ENCODE peak calls at places on chromosomes 6 and 20, in nine cellular contexts. One of them, this sample, is unnamed.

GRCh38 chr6:33091957-33092356 is 16.2 kb downstream of the HLA-DPB1 start:
- DNase-seq in breast epithelium: no peak
- DNase-seq in A549: no peak
- DNase-seq in A172: no peak
- DNase-seq in neural crest cell: no peak
- DNase-seq in Calu3: peak
- DNase-seq in amniotic stem cell: no peak
- DNase-seq in NCI-H774: no peak
- DNase-seq in CD4-positive, CD25-positive, alpha-beta regulatory T cell: peak
- DNase-seq in this sample: peak

GRCh38 chr6:156980515-156980914 is 203.3 kb downstream of the ARID1B start:
- DNase-seq in breast epithelium: no peak
- DNase-seq in A549: no peak
- DNase-seq in A172: no peak
- DNase-seq in neural crest cell: peak
- DNase-seq in Calu3: no peak
- DNase-seq in amniotic stem cell: no peak
- DNase-seq in NCI-H774: no peak
- DNase-seq in CD4-positive, CD25-positive, alpha-beta regulatory T cell: no peak
- DNase-seq in this sample: no peak

GRCh38 chr6:112936476-112936875 is 589.3 kb downstream of the RFPL4B start:
- DNase-seq in breast epithelium: no peak
- DNase-seq in A549: no peak
- DNase-seq in A172: peak
- DNase-seq in neural crest cell: no peak
- DNase-seq in Calu3: no peak
- DNase-seq in amniotic stem cell: no peak
- DNase-seq in NCI-H774: no peak
- DNase-seq in CD4-positive, CD25-positive, alpha-beta regulatory T cell: no peak
- DNase-seq in this sample: no peak

GRCh38 chr6:129491436-129491835 is 218.5 kb downstream of the ARHGAP18 start:
- DNase-seq in breast epithelium: no peak
- DNase-seq in A549: peak
- DNase-seq in A172: peak
- DNase-seq in neural crest cell: no peak
- DNase-seq in Calu3: no peak
- DNase-seq in amniotic stem cell: no peak
- DNase-seq in NCI-H774: no peak
- DNase-seq in CD4-positive, CD25-positive, alpha-beta regulatory T cell: no peak
- DNase-seq in this sample: no peak

GRCh38 chr6:41155132-41155805 is 1.1 kb upstream of the TREML1 start:
- DNase-seq in breast epithelium: no peak
- DNase-seq in A549: no peak
- DNase-seq in A172: no peak
- DNase-seq in neural crest cell: no peak
- DNase-seq in Calu3: no peak
- DNase-seq in amniotic stem cell: no peak
- DNase-seq in NCI-H774: no peak
- DNase-seq in CD4-positive, CD25-positive, alpha-beta regulatory T cell: no peak
- DNase-seq in this sample: peak

GRCh38 chr6:116364361-116364760 is 6.4 kb upstream of the DSE start:
- DNase-seq in breast epithelium: no peak
- DNase-seq in A549: no peak
- DNase-seq in A172: no peak
- DNase-seq in neural crest cell: no peak
- DNase-seq in Calu3: no peak
- DNase-seq in amniotic stem cell: no peak
- DNase-seq in NCI-H774: no peak
- DNase-seq in CD4-positive, CD25-positive, alpha-beta regulatory T cell: no peak
- DNase-seq in this sample: no peak

GRCh38 chr20:49637238-49637637 is 69.3 kb upstream of the PTGIS start:
- DNase-seq in breast epithelium: no peak
- DNase-seq in A549: no peak
- DNase-seq in A172: no peak
- DNase-seq in neural crest cell: no peak
- DNase-seq in Calu3: no peak
- DNase-seq in amniotic stem cell: no peak
- DNase-seq in NCI-H774: no peak
- DNase-seq in CD4-positive, CD25-positive, alpha-beta regulatory T cell: no peak
- DNase-seq in this sample: no peak

GRCh38 chr6:152952866-152953509 is 29.9 kb downstream of the FBXO5 start:
- DNase-seq in breast epithelium: no peak
- DNase-seq in A549: peak
- DNase-seq in A172: peak
- DNase-seq in neural crest cell: no peak
- DNase-seq in Calu3: no peak
- DNase-seq in amniotic stem cell: no peak
- DNase-seq in NCI-H774: no peak
- DNase-seq in CD4-positive, CD25-positive, alpha-beta regulatory T cell: no peak
- DNase-seq in this sample: no peak

GRCh38 chr6:105839266-105839665 is 246.9 kb upstream of the PRDM1 start:
- DNase-seq in breast epithelium: no peak
- DNase-seq in A549: no peak
- DNase-seq in A172: no peak
- DNase-seq in neural crest cell: no peak
- DNase-seq in Calu3: no peak
- DNase-seq in amniotic stem cell: no peak
- DNase-seq in NCI-H774: no peak
- DNase-seq in CD4-positive, CD25-positive, alpha-beta regulatory T cell: no peak
- DNase-seq in this sample: no peak

GRCh38 chr6:163965426-163966348 is 551.2 kb downstream of the QKI start:
- DNase-seq in breast epithelium: no peak
- DNase-seq in A549: no peak
- DNase-seq in A172: peak
- DNase-seq in neural crest cell: no peak
- DNase-seq in Calu3: no peak
- DNase-seq in amniotic stem cell: no peak
- DNase-seq in NCI-H774: no peak
- DNase-seq in CD4-positive, CD25-positive, alpha-beta regulatory T cell: no peak
- DNase-seq in this sample: no peak

GRCh38 chr6:169723991-169724553 is at the start of gene PHF10:
- DNase-seq in breast epithelium: no peak
- DNase-seq in A549: no peak
- DNase-seq in A172: no peak
- DNase-seq in neural crest cell: peak
- DNase-seq in Calu3: peak
- DNase-seq in amniotic stem cell: no peak
- DNase-seq in NCI-H774: peak
- DNase-seq in CD4-positive, CD25-positive, alpha-beta regulatory T cell: peak
- DNase-seq in this sample: peak

GRCh38 chr20:53298900-53299299 is 294.7 kb downstream of the ZNF217 start:
- DNase-seq in breast epithelium: no peak
- DNase-seq in A549: no peak
- DNase-seq in A172: no peak
- DNase-seq in neural crest cell: no peak
- DNase-seq in Calu3: no peak
- DNase-seq in amniotic stem cell: no peak
- DNase-seq in NCI-H774: no peak
- DNase-seq in CD4-positive, CD25-positive, alpha-beta regulatory T cell: no peak
- DNase-seq in this sample: no peak

GRCh38 chr20:62653951-62654685 is 11.8 kb downstream of the SLCO4A1 start:
- DNase-seq in breast epithelium: no peak
- DNase-seq in A549: no peak
- DNase-seq in A172: no peak
- DNase-seq in neural crest cell: no peak
- DNase-seq in Calu3: no peak
- DNase-seq in amniotic stem cell: no peak
- DNase-seq in NCI-H774: no peak
- DNase-seq in CD4-positive, CD25-positive, alpha-beta regulatory T cell: no peak
- DNase-seq in this sample: no peak

GRCh38 chr20:38146628-38147027 is 18.4 kb downstream of the TGM2 start:
- DNase-seq in breast epithelium: no peak
- DNase-seq in A549: no peak
- DNase-seq in A172: no peak
- DNase-seq in neural crest cell: no peak
- DNase-seq in Calu3: no peak
- DNase-seq in amniotic stem cell: no peak
- DNase-seq in NCI-H774: no peak
- DNase-seq in CD4-positive, CD25-positive, alpha-beta regulatory T cell: no peak
- DNase-seq in this sample: no peak

GRCh38 chr20:51366155-51366886 is 176.2 kb downstream of the NFATC2 start:
- DNase-seq in breast epithelium: no peak
- DNase-seq in A549: peak
- DNase-seq in A172: peak
- DNase-seq in neural crest cell: no peak
- DNase-seq in Calu3: peak
- DNase-seq in amniotic stem cell: peak
- DNase-seq in NCI-H774: no peak
- DNase-seq in CD4-positive, CD25-positive, alpha-beta regulatory T cell: no peak
- DNase-seq in this sample: no peak

GRCh38 chr20:39181490-39181889 is 219.3 kb downstream of the DHX35 start:
- DNase-seq in breast epithelium: no peak
- DNase-seq in A549: no peak
- DNase-seq in A172: no peak
- DNase-seq in neural crest cell: no peak
- DNase-seq in Calu3: no peak
- DNase-seq in amniotic stem cell: no peak
- DNase-seq in NCI-H774: no peak
- DNase-seq in CD4-positive, CD25-positive, alpha-beta regulatory T cell: no peak
- DNase-seq in this sample: no peak

GRCh38 chr6:235763-236360 is 56.4 kb upstream of the DUSP22 start:
- DNase-seq in breast epithelium: no peak
- DNase-seq in A549: no peak
- DNase-seq in A172: peak
- DNase-seq in neural crest cell: no peak
- DNase-seq in Calu3: no peak
- DNase-seq in amniotic stem cell: no peak
- DNase-seq in NCI-H774: no peak
- DNase-seq in CD4-positive, CD25-positive, alpha-beta regulatory T cell: no peak
- DNase-seq in this sample: no peak

GRCh38 chr6:30112402-30113376 is at the start of gene TRIM31:
- DNase-seq in breast epithelium: no peak
- DNase-seq in A549: no peak
- DNase-seq in A172: no peak
- DNase-seq in neural crest cell: no peak
- DNase-seq in Calu3: peak
- DNase-seq in amniotic stem cell: no peak
- DNase-seq in NCI-H774: no peak
- DNase-seq in CD4-positive, CD25-positive, alpha-beta regulatory T cell: no peak
- DNase-seq in this sample: no peak

GRCh38 chr6:12602951-12603710 is 113.4 kb upstream of the PHACTR1 start:
- DNase-seq in breast epithelium: no peak
- DNase-seq in A549: peak
- DNase-seq in A172: peak
- DNase-seq in neural crest cell: no peak
- DNase-seq in Calu3: peak
- DNase-seq in amniotic stem cell: peak
- DNase-seq in NCI-H774: no peak
- DNase-seq in CD4-positive, CD25-positive, alpha-beta regulatory T cell: no peak
- DNase-seq in this sample: peak

GRCh38 chr6:39769012-39769411 is 23.2 kb upstream of the DAAM2 start:
- DNase-seq in breast epithelium: no peak
- DNase-seq in A549: no peak
- DNase-seq in A172: no peak
- DNase-seq in neural crest cell: no peak
- DNase-seq in Calu3: no peak
- DNase-seq in amniotic stem cell: no peak
- DNase-seq in NCI-H774: no peak
- DNase-seq in CD4-positive, CD25-positive, alpha-beta regulatory T cell: no peak
- DNase-seq in this sample: no peak

GRCh38 chr6:5126214-5126613 is 41.1 kb downstream of the PPP1R3G start:
- DNase-seq in breast epithelium: no peak
- DNase-seq in A549: no peak
- DNase-seq in A172: peak
- DNase-seq in neural crest cell: no peak
- DNase-seq in Calu3: no peak
- DNase-seq in amniotic stem cell: no peak
- DNase-seq in NCI-H774: no peak
- DNase-seq in CD4-positive, CD25-positive, alpha-beta regulatory T cell: no peak
- DNase-seq in this sample: no peak

GRCh38 chr6:1670711-1671462 is 61.2 kb downstream of the FOXC1 start:
- DNase-seq in breast epithelium: no peak
- DNase-seq in A549: no peak
- DNase-seq in A172: peak
- DNase-seq in neural crest cell: peak
- DNase-seq in Calu3: no peak
- DNase-seq in amniotic stem cell: peak
- DNase-seq in NCI-H774: no peak
- DNase-seq in CD4-positive, CD25-positive, alpha-beta regulatory T cell: no peak
- DNase-seq in this sample: peak

GRCh38 chr20:62368629-62369507 is 1.8 kb upstream of the LAMA5 start:
- DNase-seq in breast epithelium: no peak
- DNase-seq in A549: no peak
- DNase-seq in A172: peak
- DNase-seq in neural crest cell: peak
- DNase-seq in Calu3: peak
- DNase-seq in amniotic stem cell: no peak
- DNase-seq in NCI-H774: no peak
- DNase-seq in CD4-positive, CD25-positive, alpha-beta regulatory T cell: no peak
- DNase-seq in this sample: peak

GRCh38 chr6:35668096-35668495 is 20.6 kb downstream of the FKBP5 start:
- DNase-seq in breast epithelium: no peak
- DNase-seq in A549: no peak
- DNase-seq in A172: no peak
- DNase-seq in neural crest cell: no peak
- DNase-seq in Calu3: no peak
- DNase-seq in amniotic stem cell: no peak
- DNase-seq in NCI-H774: no peak
- DNase-seq in CD4-positive, CD25-positive, alpha-beta regulatory T cell: no peak
- DNase-seq in this sample: no peak

GRCh38 chr6:48994811-48995210 is 468.2 kb downstream of the MMUT start:
- DNase-seq in breast epithelium: no peak
- DNase-seq in A549: no peak
- DNase-seq in A172: no peak
- DNase-seq in neural crest cell: no peak
- DNase-seq in Calu3: no peak
- DNase-seq in amniotic stem cell: no peak
- DNase-seq in NCI-H774: no peak
- DNase-seq in CD4-positive, CD25-positive, alpha-beta regulatory T cell: no peak
- DNase-seq in this sample: no peak

GRCh38 chr20:43955244-43956191 is 40.9 kb downstream of the TOX2 start:
- DNase-seq in breast epithelium: no peak
- DNase-seq in A549: peak
- DNase-seq in A172: peak
- DNase-seq in neural crest cell: no peak
- DNase-seq in Calu3: peak
- DNase-seq in amniotic stem cell: peak
- DNase-seq in NCI-H774: no peak
- DNase-seq in CD4-positive, CD25-positive, alpha-beta regulatory T cell: peak
- DNase-seq in this sample: no peak

GRCh38 chr6:132430110-132430509 is 28.8 kb upstream of the MOXD1 start:
- DNase-seq in breast epithelium: no peak
- DNase-seq in A549: no peak
- DNase-seq in A172: no peak
- DNase-seq in neural crest cell: no peak
- DNase-seq in Calu3: no peak
- DNase-seq in amniotic stem cell: no peak
- DNase-seq in NCI-H774: no peak
- DNase-seq in CD4-positive, CD25-positive, alpha-beta regulatory T cell: no peak
- DNase-seq in this sample: no peak

GRCh38 chr6:83221886-83222479 is 28.8 kb downstream of the RWDD2A start:
- DNase-seq in breast epithelium: no peak
- DNase-seq in A549: no peak
- DNase-seq in A172: peak
- DNase-seq in neural crest cell: no peak
- DNase-seq in Calu3: no peak
- DNase-seq in amniotic stem cell: no peak
- DNase-seq in NCI-H774: peak
- DNase-seq in CD4-positive, CD25-positive, alpha-beta regulatory T cell: no peak
- DNase-seq in this sample: peak

GRCh38 chr20:44586289-44586911 is 4.0 kb downstream of the PKIG start:
- DNase-seq in breast epithelium: no peak
- DNase-seq in A549: no peak
- DNase-seq in A172: no peak
- DNase-seq in neural crest cell: no peak
- DNase-seq in Calu3: no peak
- DNase-seq in amniotic stem cell: no peak
- DNase-seq in NCI-H774: no peak
- DNase-seq in CD4-positive, CD25-positive, alpha-beta regulatory T cell: no peak
- DNase-seq in this sample: no peak

GRCh38 chr6:138415125-138415524 is 11.1 kb downstream of the HEBP2 start:
- DNase-seq in breast epithelium: no peak
- DNase-seq in A549: no peak
- DNase-seq in A172: no peak
- DNase-seq in neural crest cell: no peak
- DNase-seq in Calu3: no peak
- DNase-seq in amniotic stem cell: no peak
- DNase-seq in NCI-H774: no peak
- DNase-seq in CD4-positive, CD25-positive, alpha-beta regulatory T cell: no peak
- DNase-seq in this sample: no peak

GRCh38 chr6:159691133-159691962 is 1.7 kb downstream of the SOD2 start:
- DNase-seq in breast epithelium: no peak
- DNase-seq in A549: peak
- DNase-seq in A172: peak
- DNase-seq in neural crest cell: no peak
- DNase-seq in Calu3: peak
- DNase-seq in amniotic stem cell: peak
- DNase-seq in NCI-H774: peak
- DNase-seq in CD4-positive, CD25-positive, alpha-beta regulatory T cell: no peak
- DNase-seq in this sample: peak